ENCODE peak calls at places on chromosomes 7 and 10, in four cellular contexts. O, I, P and Y are unnamed samples.

GRCh38 chr7:129784783-129785456 is 167.8 kb downstream of the UBE2H start:
- DNase-seq in O (no peak), P (no peak), I (peak), Y (peak)

GRCh38 chr7:8386926-8387550 is 46.4 kb upstream of the NXPH1 start:
- DNase-seq in P (no peak), O (no peak), I (no peak), Y (no peak)

GRCh38 chr10:78360284-78360683 is 326.6 kb downstream of the RPS24 start:
- DNase-seq in I (no peak), P (no peak), O (no peak), Y (no peak)

GRCh38 chr10:9244880-9245279 is 1190.4 kb downstream of the GATA3 start:
- DNase-seq in O (no peak), I (no peak), P (no peak), Y (no peak)

GRCh38 chr10:59465089-59465488 is 102.7 kb upstream of the FAM13C start:
- DNase-seq in P (peak), O (peak), I (no peak), Y (no peak)

GRCh38 chr7:55120501-55121198 is 101.8 kb downstream of the EGFR start:
- DNase-seq in I (no peak), P (peak), O (peak), Y (no peak)

GRCh38 chr7:39650676-39651075 is 27.3 kb downstream of the RALA start:
- DNase-seq in P (peak), I (no peak), O (no peak), Y (no peak)

GRCh38 chr7:105102557-105103352 is 88.8 kb downstream of the KMT2E start:
- DNase-seq in I (no peak), P (no peak), O (no peak), Y (peak)

GRCh38 chr7:66957595-66958290 is 36.7 kb downstream of the TMEM248 start:
- DNase-seq in P (no peak), I (no peak), O (no peak), Y (no peak)

GRCh38 chr7:66958708-66959350 is 36.6 kb downstream of the SBDS start:
- DNase-seq in I (no peak), P (no peak), O (peak), Y (no peak)

GRCh38 chr7:66960192-66960591 is 35.2 kb downstream of the SBDS start:
- DNase-seq in I (no peak), O (no peak), P (no peak), Y (no peak)

GRCh38 chr7:66964391-66964790 is 31.0 kb downstream of the SBDS start:
- DNase-seq in I (no peak), O (no peak), P (peak), Y (no peak)

DNA sequence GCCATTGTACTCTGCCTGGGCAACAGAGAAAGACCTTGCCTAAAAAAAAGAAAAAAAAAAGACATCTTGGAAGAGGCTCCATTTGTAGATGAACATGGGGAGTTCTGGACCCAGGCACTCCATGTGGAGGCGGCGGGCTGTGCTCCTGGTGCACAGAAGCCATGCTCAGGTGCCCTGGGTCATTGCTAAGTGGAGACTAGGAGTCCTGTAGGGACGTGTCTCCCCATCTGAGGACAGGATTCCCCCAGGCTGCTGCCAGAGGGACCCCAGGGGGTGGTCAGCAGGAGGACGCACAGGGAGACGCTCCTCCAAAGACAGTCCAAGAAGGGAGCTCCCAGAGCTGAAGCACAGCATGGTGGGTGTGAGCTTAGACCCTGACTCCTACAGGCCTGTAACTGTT is 34.3 kb downstream of the SBDS start:
- DNase-seq in I (no peak), O (no peak), P (no peak), Y (no peak)
- H2AFZ ChIP-seq in I (no peak), O (no peak), P (no peak), Y (no peak)

GRCh38 chr7:68640103-68640502 is 958.2 kb upstream of the AUTS2 start:
- DNase-seq in O (no peak), P (no peak), I (no peak), Y (no peak)

DNA sequence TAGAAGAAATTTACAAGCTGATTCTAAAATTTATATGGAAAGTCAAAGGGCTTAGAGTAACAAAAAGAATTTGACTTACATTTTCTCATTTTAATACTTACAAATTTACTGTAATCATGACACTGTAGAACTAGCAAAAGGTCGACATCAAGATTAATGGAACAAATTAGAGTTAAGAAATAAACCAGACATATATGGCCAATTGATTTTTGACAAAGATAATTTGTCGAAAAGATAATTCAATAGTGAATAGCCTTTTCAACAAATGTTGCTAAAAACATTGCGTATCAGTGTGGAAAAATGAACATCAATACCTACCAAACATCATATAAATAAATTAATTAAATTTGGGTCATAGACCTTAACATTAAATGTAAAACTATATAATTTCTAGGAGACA is 955.5 kb upstream of the AUTS2 start:
- DNase-seq in O (no peak), P (no peak), I (no peak), Y (no peak)
- H2AFZ ChIP-seq in O (no peak), P (no peak), I (no peak), Y (no peak)

GRCh38 chr10:62131724-62132123 is 136.9 kb downstream of the RTKN2 start:
- DNase-seq in P (no peak), O (no peak), I (no peak), Y (no peak)
- H2AFZ ChIP-seq in P (no peak), O (no peak), I (no peak), Y (peak)

GRCh38 chr7:2353650-2354172 is 916 bp upstream of the EIF3B start:
- DNase-seq in P (peak), O (peak), I (no peak), Y (peak)

GRCh38 chr7:2350055-2350454 is 4.6 kb upstream of the EIF3B start:
- DNase-seq in I (no peak), O (no peak), P (no peak), Y (no peak)

GRCh38 chr7:2354173-2355078 is at the start of gene EIF3B:
- DNase-seq in I (peak), O (peak), P (peak), Y (peak)

GRCh38 chr7:2355079-2356008 is 717 bp downstream of the EIF3B start:
- DNase-seq in I (no peak), P (no peak), O (peak), Y (no peak)

DNA sequence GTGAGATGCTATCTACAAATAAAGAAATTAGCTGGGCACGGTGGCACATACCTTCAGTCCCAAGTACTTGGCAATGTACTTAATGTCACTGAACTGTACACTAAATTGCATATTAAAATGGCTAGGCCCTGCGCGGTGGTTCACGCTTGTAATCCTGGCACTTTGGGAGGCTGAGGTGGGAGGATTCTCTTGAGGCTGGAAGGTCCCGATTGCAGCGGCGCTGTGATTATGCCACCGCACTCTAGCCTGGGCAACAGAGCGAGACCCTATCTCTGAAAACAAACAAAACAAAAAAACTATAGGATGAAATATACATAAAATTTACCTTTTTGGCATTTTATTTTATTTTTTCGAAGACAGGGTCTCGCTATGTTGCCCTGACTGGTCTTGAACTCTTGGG is 1.5 kb upstream of the EIF3B start:
- DNase-seq in P (no peak), O (no peak), I (no peak), Y (no peak)
- H2AFZ ChIP-seq in P (no peak), O (no peak), I (no peak), Y (peak)

GRCh38 chr7:84183741-84184140 is 10.8 kb downstream of the SEMA3A start:
- DNase-seq in O (no peak), P (no peak), I (no peak), Y (no peak)

GRCh38 chr7:84187813-84188212 is 6.8 kb downstream of the SEMA3A start:
- DNase-seq in O (peak), I (no peak), P (peak), Y (no peak)

GRCh38 chr7:84190016-84190705 is 4.4 kb downstream of the SEMA3A start:
- DNase-seq in O (no peak), I (no peak), P (peak), Y (no peak)

GRCh38 chr7:84188811-84189405 is 5.7 kb downstream of the SEMA3A start:
- DNase-seq in O (no peak), I (no peak), P (no peak), Y (peak)

DNA sequence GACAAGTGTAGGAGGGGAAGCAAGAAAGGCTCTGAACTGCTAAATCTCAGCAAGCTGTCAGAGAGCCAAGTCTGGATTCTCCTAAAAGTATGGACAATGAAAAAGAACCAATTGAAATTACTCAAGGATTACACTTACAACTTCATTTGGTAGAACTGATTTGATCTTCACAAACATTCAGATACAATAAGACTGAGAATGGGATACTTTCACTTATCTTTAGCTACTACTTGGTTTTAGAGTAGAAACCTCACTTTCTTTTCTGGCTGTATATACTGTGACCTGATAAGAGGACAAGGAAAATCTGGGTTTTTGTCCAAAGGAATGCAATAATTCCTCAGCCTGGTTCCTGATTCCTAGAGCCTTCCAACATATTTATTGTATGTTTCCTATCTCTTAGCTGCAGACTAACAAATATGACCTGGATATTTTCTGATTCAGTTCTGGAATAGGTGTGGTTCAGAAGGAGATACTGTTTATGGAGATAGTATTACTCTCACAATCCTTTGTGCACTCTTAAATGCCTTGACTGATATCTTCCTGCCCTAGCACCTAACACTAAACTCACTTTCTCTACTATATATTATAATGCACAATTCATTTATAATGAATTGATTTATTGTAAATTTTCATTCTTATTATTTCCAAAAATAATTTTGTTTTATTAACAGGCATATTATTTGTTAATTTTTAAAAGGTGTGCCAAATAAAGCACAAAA is 7.3 kb downstream of the SEMA3A start:
- DNase-seq in P (peak), O (no peak), I (no peak), Y (no peak)
- H2AFZ ChIP-seq in P (no peak), O (peak), I (no peak), Y (peak)

GRCh38 chr7:159084069-159084801 is 60.4 kb downstream of the VIPR2 start:
- DNase-seq in P (no peak), I (no peak), O (no peak), Y (no peak)

GRCh38 chr7:159088016-159088865 is 56.4 kb downstream of the VIPR2 start:
- DNase-seq in O (no peak), P (no peak), I (no peak), Y (no peak)

GRCh38 chr7:159086301-159086925 is 58.3 kb downstream of the VIPR2 start:
- DNase-seq in I (no peak), O (no peak), P (no peak), Y (no peak)

GRCh38 chr7:159083001-159083697 is 61.5 kb downstream of the VIPR2 start:
- DNase-seq in I (no peak), P (no peak), O (no peak), Y (no peak)

GRCh38 chr7:159083698-159084068 is 61.0 kb downstream of the VIPR2 start:
- DNase-seq in I (no peak), P (no peak), O (no peak), Y (no peak)
- H2AFZ ChIP-seq in I (no peak), P (no peak), O (no peak), Y (no peak)

GRCh38 chr7:157016352-157017041 is 6.0 kb upstream of the MNX1 start:
- DNase-seq in O (no peak), P (no peak), I (no peak), Y (peak)
- H2AFZ ChIP-seq in O (no peak), P (no peak), I (no peak), Y (no peak)

GRCh38 chr7:107069457-107069856 is 25.0 kb downstream of the PRKAR2B start:
- DNase-seq in I (no peak), P (no peak), O (no peak), Y (no peak)
- H2AFZ ChIP-seq in I (no peak), P (peak), O (no peak), Y (no peak)

GRCh38 chr10:6202684-6203330 is at the start of gene PFKFB3:
- DNase-seq in P (peak), O (peak), I (peak), Y (peak)

GRCh38 chr10:6204341-6205191 is 1.8 kb downstream of the PFKFB3 start:
- DNase-seq in I (peak), O (peak), P (peak), Y (peak)

GRCh38 chr10:6202098-6202683 is 541 bp upstream of the PFKFB3 start:
- DNase-seq in O (peak), P (no peak), I (peak), Y (no peak)

GRCh38 chr10:6204063-6204340 is 1.3 kb downstream of the PFKFB3 start:
- DNase-seq in P (peak), I (peak), O (no peak), Y (peak)

DNA sequence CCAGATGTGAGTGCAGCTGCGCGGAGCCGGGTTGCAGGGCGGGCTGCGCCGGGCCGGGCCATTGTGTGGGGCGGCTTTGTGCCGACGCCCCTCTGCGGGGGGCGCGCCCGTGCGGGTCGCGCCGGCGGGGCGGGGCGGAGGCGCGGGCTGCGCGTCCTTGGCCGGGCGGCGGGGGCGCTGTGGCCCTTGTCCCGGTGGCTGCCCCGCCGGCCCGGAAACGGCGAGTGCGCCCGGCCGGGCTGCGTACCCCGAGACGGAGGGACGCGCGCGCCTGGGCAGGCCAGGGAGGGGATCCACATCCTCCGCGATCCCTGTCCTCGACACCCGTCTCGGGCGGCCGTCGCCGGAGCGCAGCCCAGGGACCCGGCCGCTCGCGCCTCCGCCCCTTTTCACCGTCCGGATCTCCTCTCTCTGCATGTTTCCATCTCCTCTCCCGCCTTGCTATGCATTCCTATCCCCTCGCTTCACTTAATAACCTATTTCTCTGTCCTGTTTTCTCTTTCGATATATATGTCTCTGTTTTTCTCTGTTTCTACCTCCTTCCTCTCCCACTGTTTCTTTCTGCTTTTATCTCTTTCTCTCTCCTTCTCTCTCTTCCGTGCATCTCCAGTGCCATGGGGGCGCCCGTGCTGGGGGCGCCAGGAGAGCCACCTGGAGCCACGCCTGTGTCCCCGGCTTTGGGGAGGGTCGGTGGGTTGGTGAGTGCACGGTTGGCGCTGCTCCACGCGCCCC is 765 bp downstream of the PFKFB3 start:
- DNase-seq in I (peak), O (peak), P (peak), Y (peak)
- H2AFZ ChIP-seq in I (peak), O (peak), P (no peak), Y (peak)